ENCODE peak calls at places on chromosomes 13 and 19, in four cellular contexts. One of them, this sample, is unnamed.

GRCh38 chr13:31200636-31200970 is 828 bp downstream of the B3GLCT start:
- DNase-seq in endodermal cell: peak
- DNase-seq in stimulated activated naive CD8-positive, alpha-beta T cell treated with anti-CD3 and anti-CD28 coated beads, Interleukin-15, amount 100 ng/mL, for 72 hours: no peak
- DNase-seq in HepG2: peak
- DNase-seq in this sample: peak

GRCh38 chr19:16156904-16157303 is 13.4 kb downstream of the HSH2D start:
- DNase-seq in endodermal cell: no peak
- DNase-seq in stimulated activated naive CD8-positive, alpha-beta T cell treated with anti-CD3 and anti-CD28 coated beads, Interleukin-15, amount 100 ng/mL, for 72 hours: no peak
- DNase-seq in HepG2: no peak
- DNase-seq in this sample: no peak

GRCh38 chr13:112740502-112741131 is 50.8 kb downstream of the ATP11A start:
- DNase-seq in endodermal cell: no peak
- DNase-seq in stimulated activated naive CD8-positive, alpha-beta T cell treated with anti-CD3 and anti-CD28 coated beads, Interleukin-15, amount 100 ng/mL, for 72 hours: no peak
- DNase-seq in HepG2: no peak
- DNase-seq in this sample: no peak

GRCh38 chr13:44148159-44148929 is 225.3 kb upstream of the SERP2 start:
- DNase-seq in endodermal cell: no peak
- DNase-seq in stimulated activated naive CD8-positive, alpha-beta T cell treated with anti-CD3 and anti-CD28 coated beads, Interleukin-15, amount 100 ng/mL, for 72 hours: no peak
- DNase-seq in HepG2: no peak
- DNase-seq in this sample: no peak

GRCh38 chr13:32638739-32639138 is 52.5 kb downstream of the PDS5B start:
- DNase-seq in endodermal cell: no peak
- DNase-seq in stimulated activated naive CD8-positive, alpha-beta T cell treated with anti-CD3 and anti-CD28 coated beads, Interleukin-15, amount 100 ng/mL, for 72 hours: no peak
- DNase-seq in HepG2: no peak
- DNase-seq in this sample: no peak

GRCh38 chr19:43624933-43625332 is 5.5 kb upstream of the ZNF428 start:
- DNase-seq in endodermal cell: peak
- DNase-seq in stimulated activated naive CD8-positive, alpha-beta T cell treated with anti-CD3 and anti-CD28 coated beads, Interleukin-15, amount 100 ng/mL, for 72 hours: peak
- DNase-seq in HepG2: no peak
- DNase-seq in this sample: peak

GRCh38 chr19:7781157-7781556 is 18.1 kb downstream of the CLEC4M start:
- DNase-seq in endodermal cell: no peak
- DNase-seq in stimulated activated naive CD8-positive, alpha-beta T cell treated with anti-CD3 and anti-CD28 coated beads, Interleukin-15, amount 100 ng/mL, for 72 hours: no peak
- DNase-seq in HepG2: no peak
- DNase-seq in this sample: no peak

GRCh38 chr19:33813391-33814101 is 16.9 kb downstream of the KCTD15 start:
- DNase-seq in endodermal cell: peak
- DNase-seq in stimulated activated naive CD8-positive, alpha-beta T cell treated with anti-CD3 and anti-CD28 coated beads, Interleukin-15, amount 100 ng/mL, for 72 hours: no peak
- DNase-seq in HepG2: no peak
- DNase-seq in this sample: no peak

GRCh38 chr13:25192936-25193335 is 20.8 kb upstream of the AMER2 start:
- DNase-seq in endodermal cell: no peak
- DNase-seq in stimulated activated naive CD8-positive, alpha-beta T cell treated with anti-CD3 and anti-CD28 coated beads, Interleukin-15, amount 100 ng/mL, for 72 hours: no peak
- DNase-seq in HepG2: no peak
- DNase-seq in this sample: no peak

GRCh38 chr13:91520952-91521351 is 122.5 kb downstream of the GPC5 start:
- DNase-seq in endodermal cell: no peak
- DNase-seq in stimulated activated naive CD8-positive, alpha-beta T cell treated with anti-CD3 and anti-CD28 coated beads, Interleukin-15, amount 100 ng/mL, for 72 hours: no peak
- DNase-seq in HepG2: no peak
- DNase-seq in this sample: no peak

GRCh38 chr13:111314852-111315251 is 5.6 kb upstream of the TEX29 start:
- DNase-seq in endodermal cell: no peak
- DNase-seq in stimulated activated naive CD8-positive, alpha-beta T cell treated with anti-CD3 and anti-CD28 coated beads, Interleukin-15, amount 100 ng/mL, for 72 hours: no peak
- DNase-seq in HepG2: no peak
- DNase-seq in this sample: no peak

GRCh38 chr13:96299235-96299634 is 209.3 kb downstream of the HS6ST3 start:
- DNase-seq in endodermal cell: no peak
- DNase-seq in stimulated activated naive CD8-positive, alpha-beta T cell treated with anti-CD3 and anti-CD28 coated beads, Interleukin-15, amount 100 ng/mL, for 72 hours: no peak
- DNase-seq in HepG2: peak
- DNase-seq in this sample: no peak

GRCh38 chr19:32976223-32976805 is 4.3 kb downstream of the FAAP24 start:
- DNase-seq in endodermal cell: peak
- DNase-seq in stimulated activated naive CD8-positive, alpha-beta T cell treated with anti-CD3 and anti-CD28 coated beads, Interleukin-15, amount 100 ng/mL, for 72 hours: peak
- DNase-seq in HepG2: peak
- DNase-seq in this sample: peak

GRCh38 chr13:19048381-19048780 is 133.2 kb downstream of the TUBA3C start:
- DNase-seq in endodermal cell: no peak
- DNase-seq in stimulated activated naive CD8-positive, alpha-beta T cell treated with anti-CD3 and anti-CD28 coated beads, Interleukin-15, amount 100 ng/mL, for 72 hours: no peak
- DNase-seq in HepG2: no peak
- DNase-seq in this sample: no peak

GRCh38 chr13:89061821-89062220 is 1390.7 kb downstream of the SLITRK5 start:
- DNase-seq in endodermal cell: no peak
- DNase-seq in stimulated activated naive CD8-positive, alpha-beta T cell treated with anti-CD3 and anti-CD28 coated beads, Interleukin-15, amount 100 ng/mL, for 72 hours: no peak
- DNase-seq in HepG2: peak
- DNase-seq in this sample: no peak

GRCh38 chr19:35742121-35742724 is at the start of gene IGFLR1:
- DNase-seq in endodermal cell: no peak
- DNase-seq in stimulated activated naive CD8-positive, alpha-beta T cell treated with anti-CD3 and anti-CD28 coated beads, Interleukin-15, amount 100 ng/mL, for 72 hours: peak
- DNase-seq in HepG2: no peak
- DNase-seq in this sample: peak

GRCh38 chr13:34640179-34640929 is 301.7 kb upstream of the NBEA start:
- DNase-seq in endodermal cell: no peak
- DNase-seq in stimulated activated naive CD8-positive, alpha-beta T cell treated with anti-CD3 and anti-CD28 coated beads, Interleukin-15, amount 100 ng/mL, for 72 hours: no peak
- DNase-seq in HepG2: no peak
- DNase-seq in this sample: no peak

GRCh38 chr19:28519950-28520861 is 692.7 kb downstream of the UQCRFS1 start:
- DNase-seq in endodermal cell: no peak
- DNase-seq in stimulated activated naive CD8-positive, alpha-beta T cell treated with anti-CD3 and anti-CD28 coated beads, Interleukin-15, amount 100 ng/mL, for 72 hours: no peak
- DNase-seq in HepG2: no peak
- DNase-seq in this sample: no peak

GRCh38 chr19:34276614-34277013 is 22.3 kb downstream of the GARRE1 start:
- DNase-seq in endodermal cell: no peak
- DNase-seq in stimulated activated naive CD8-positive, alpha-beta T cell treated with anti-CD3 and anti-CD28 coated beads, Interleukin-15, amount 100 ng/mL, for 72 hours: no peak
- DNase-seq in HepG2: no peak
- DNase-seq in this sample: no peak

GRCh38 chr19:6481541-6482342 is at the start of gene DENND1C:
- DNase-seq in endodermal cell: peak
- DNase-seq in stimulated activated naive CD8-positive, alpha-beta T cell treated with anti-CD3 and anti-CD28 coated beads, Interleukin-15, amount 100 ng/mL, for 72 hours: peak
- DNase-seq in HepG2: peak
- DNase-seq in this sample: peak

GRCh38 chr19:55206664-55207500 is 2.4 kb downstream of the PTPRH start:
- DNase-seq in endodermal cell: peak
- DNase-seq in stimulated activated naive CD8-positive, alpha-beta T cell treated with anti-CD3 and anti-CD28 coated beads, Interleukin-15, amount 100 ng/mL, for 72 hours: peak
- DNase-seq in HepG2: peak
- DNase-seq in this sample: peak

GRCh38 chr13:74274946-74275345 is 140.7 kb upstream of the KLF12 start:
- DNase-seq in endodermal cell: no peak
- DNase-seq in stimulated activated naive CD8-positive, alpha-beta T cell treated with anti-CD3 and anti-CD28 coated beads, Interleukin-15, amount 100 ng/mL, for 72 hours: no peak
- DNase-seq in HepG2: no peak
- DNase-seq in this sample: no peak

GRCh38 chr19:5081441-5082161 is 112.7 kb downstream of the KDM4B start:
- DNase-seq in endodermal cell: no peak
- DNase-seq in stimulated activated naive CD8-positive, alpha-beta T cell treated with anti-CD3 and anti-CD28 coated beads, Interleukin-15, amount 100 ng/mL, for 72 hours: no peak
- DNase-seq in HepG2: no peak
- DNase-seq in this sample: no peak

GRCh38 chr13:98866882-98867281 is 111.0 kb downstream of the DOCK9 start:
- DNase-seq in endodermal cell: no peak
- DNase-seq in stimulated activated naive CD8-positive, alpha-beta T cell treated with anti-CD3 and anti-CD28 coated beads, Interleukin-15, amount 100 ng/mL, for 72 hours: no peak
- DNase-seq in HepG2: no peak
- DNase-seq in this sample: no peak

GRCh38 chr13:29849731-29850212 is 645 bp downstream of the UBL3 start:
- DNase-seq in endodermal cell: peak
- DNase-seq in stimulated activated naive CD8-positive, alpha-beta T cell treated with anti-CD3 and anti-CD28 coated beads, Interleukin-15, amount 100 ng/mL, for 72 hours: peak
- DNase-seq in HepG2: peak
- DNase-seq in this sample: peak

GRCh38 chr19:49145485-49146407 is 9.4 kb downstream of the HRC start:
- DNase-seq in endodermal cell: peak
- DNase-seq in stimulated activated naive CD8-positive, alpha-beta T cell treated with anti-CD3 and anti-CD28 coated beads, Interleukin-15, amount 100 ng/mL, for 72 hours: peak
- DNase-seq in HepG2: peak
- DNase-seq in this sample: peak

GRCh38 chr13:99303863-99304521 is 3.2 kb downstream of the GPR183 start:
- DNase-seq in endodermal cell: no peak
- DNase-seq in stimulated activated naive CD8-positive, alpha-beta T cell treated with anti-CD3 and anti-CD28 coated beads, Interleukin-15, amount 100 ng/mL, for 72 hours: no peak
- DNase-seq in HepG2: no peak
- DNase-seq in this sample: no peak

GRCh38 chr13:100650321-100650720 is 24.3 kb downstream of the TMTC4 start:
- DNase-seq in endodermal cell: peak
- DNase-seq in stimulated activated naive CD8-positive, alpha-beta T cell treated with anti-CD3 and anti-CD28 coated beads, Interleukin-15, amount 100 ng/mL, for 72 hours: no peak
- DNase-seq in HepG2: no peak
- DNase-seq in this sample: no peak

GRCh38 chr19:41705393-41706174 is 2.8 kb upstream of the CEACAM5 start:
- DNase-seq in endodermal cell: peak
- DNase-seq in stimulated activated naive CD8-positive, alpha-beta T cell treated with anti-CD3 and anti-CD28 coated beads, Interleukin-15, amount 100 ng/mL, for 72 hours: no peak
- DNase-seq in HepG2: no peak
- DNase-seq in this sample: peak

GRCh38 chr19:13051581-13052165 is 51.0 kb downstream of the LYL1 start:
- DNase-seq in endodermal cell: peak
- DNase-seq in stimulated activated naive CD8-positive, alpha-beta T cell treated with anti-CD3 and anti-CD28 coated beads, Interleukin-15, amount 100 ng/mL, for 72 hours: no peak
- DNase-seq in HepG2: peak
- DNase-seq in this sample: peak

GRCh38 chr13:59205501-59205900 is 958.2 kb downstream of the DIAPH3 start:
- DNase-seq in endodermal cell: no peak
- DNase-seq in stimulated activated naive CD8-positive, alpha-beta T cell treated with anti-CD3 and anti-CD28 coated beads, Interleukin-15, amount 100 ng/mL, for 72 hours: no peak
- DNase-seq in HepG2: no peak
- DNase-seq in this sample: no peak

GRCh38 chr13:43304449-43304848 is 281.1 kb downstream of the DNAJC15 start:
- DNase-seq in endodermal cell: no peak
- DNase-seq in stimulated activated naive CD8-positive, alpha-beta T cell treated with anti-CD3 and anti-CD28 coated beads, Interleukin-15, amount 100 ng/mL, for 72 hours: no peak
- DNase-seq in HepG2: no peak
- DNase-seq in this sample: no peak

GRCh38 chr13:40933508-40933907 is 85.6 kb downstream of the ELF1 start:
- DNase-seq in endodermal cell: no peak
- DNase-seq in stimulated activated naive CD8-positive, alpha-beta T cell treated with anti-CD3 and anti-CD28 coated beads, Interleukin-15, amount 100 ng/mL, for 72 hours: no peak
- DNase-seq in HepG2: no peak
- DNase-seq in this sample: peak

GRCh38 chr19:3135961-3136683 is at the start of gene GNA15:
- DNase-seq in endodermal cell: peak
- DNase-seq in stimulated activated naive CD8-positive, alpha-beta T cell treated with anti-CD3 and anti-CD28 coated beads, Interleukin-15, amount 100 ng/mL, for 72 hours: no peak
- DNase-seq in HepG2: no peak
- DNase-seq in this sample: peak

GRCh38 chr13:113801289-113801961 is 42.4 kb downstream of the TMEM255B start:
- DNase-seq in endodermal cell: no peak
- DNase-seq in stimulated activated naive CD8-positive, alpha-beta T cell treated with anti-CD3 and anti-CD28 coated beads, Interleukin-15, amount 100 ng/mL, for 72 hours: no peak
- DNase-seq in HepG2: no peak
- DNase-seq in this sample: no peak

GRCh38 chr13:41505209-41505835 is 48.0 kb downstream of the RGCC start:
- DNase-seq in endodermal cell: no peak
- DNase-seq in stimulated activated naive CD8-positive, alpha-beta T cell treated with anti-CD3 and anti-CD28 coated beads, Interleukin-15, amount 100 ng/mL, for 72 hours: no peak
- DNase-seq in HepG2: no peak
- DNase-seq in this sample: no peak

GRCh38 chr13:101624210-101624922 is 171.9 kb downstream of the ITGBL1 start:
- DNase-seq in endodermal cell: peak
- DNase-seq in stimulated activated naive CD8-positive, alpha-beta T cell treated with anti-CD3 and anti-CD28 coated beads, Interleukin-15, amount 100 ng/mL, for 72 hours: no peak
- DNase-seq in HepG2: no peak
- DNase-seq in this sample: no peak

GRCh38 chr19:6000228-6000847 is 22.4 kb upstream of the RANBP3 start:
- DNase-seq in endodermal cell: no peak
- DNase-seq in stimulated activated naive CD8-positive, alpha-beta T cell treated with anti-CD3 and anti-CD28 coated beads, Interleukin-15, amount 100 ng/mL, for 72 hours: no peak
- DNase-seq in HepG2: no peak
- DNase-seq in this sample: no peak